ENCODE peak calls at places on chromosomes 16 and 17, in six cellular contexts. M, U, K, X, P and C are unnamed samples.

GRCh38 chr17:64496348-64496785 is 487 bp downstream of the POLG2 start:
- DNase-seq in P (no peak), K (no peak), M (no peak), U (no peak), X (no peak), C (no peak)

GRCh38 chr16:77063617-77064016 is 127.4 kb upstream of the MON1B start:
- DNase-seq in U (no peak), M (no peak), X (no peak), P (no peak), K (no peak), C (no peak)

GRCh38 chr17:77331161-77331864 is 190.5 kb downstream of the SEC14L1 start:
- DNase-seq in U (peak; percentile 98), K (peak; percentile 84), X (peak; percentile 97), M (peak; percentile 91), P (peak; percentile 61), C (peak; percentile 88)

GRCh38 chr17:47131761-47132160 is 57.3 kb downstream of the CDC27 start:
- DNase-seq in X (no peak), U (no peak), M (no peak), P (no peak), K (peak; percentile 41), C (no peak)

GRCh38 chr16:56354746-56355145 is 70.6 kb downstream of the AMFR start:
- DNase-seq in K (no peak), X (no peak), P (no peak), U (peak; percentile 54), M (no peak), C (no peak)

GRCh38 chr16:87615621-87616041 is 13.3 kb downstream of the JPH3 start:
- DNase-seq in X (no peak), K (no peak), P (no peak), M (no peak), U (no peak), C (no peak)

GRCh38 chr17:7351665-7352558 is at the start of gene KCTD11:
- DNase-seq in M (peak; percentile 95), K (peak; percentile 91), U (peak; percentile 96), X (peak; percentile 68), P (peak; percentile 91), C (peak; percentile 89)

GRCh38 chr16:72536673-72537435 is 364.9 kb upstream of the PMFBP1 start:
- DNase-seq in K (peak; percentile 85), U (no peak), P (no peak), X (no peak), M (peak; percentile 17), C (peak; percentile 64)

GRCh38 chr17:21390294-21390693 is 14.1 kb downstream of the KCNJ12 start:
- DNase-seq in M (no peak), X (no peak), U (no peak), P (no peak), K (no peak), C (no peak)

GRCh38 chr16:58462997-58463891 is 36.7 kb upstream of the NDRG4 start:
- DNase-seq in K (no peak), P (no peak), M (no peak), U (peak; percentile 79), X (no peak), C (no peak)

GRCh38 chr17:81393684-81394376 is 1.4 kb upstream of the BAHCC1 start:
- DNase-seq in X (peak; percentile 25), K (peak; percentile 99), M (peak; percentile 100), U (peak; percentile 96), P (peak; percentile 98), C (peak; percentile 100)

GRCh38 chr16:27238016-27238587 is 30.5 kb downstream of the NSMCE1 start:
- DNase-seq in X (no peak), U (no peak), P (no peak), K (no peak), M (no peak), C (no peak)

GRCh38 chr17:71870546-71870862 is 250.3 kb upstream of the SOX9 start:
- DNase-seq in U (no peak), P (no peak), K (no peak), M (no peak), X (no peak), C (no peak)

GRCh38 chr17:80107231-80108021 is 6.0 kb downstream of the GAA start:
- DNase-seq in M (no peak), U (peak; percentile 53), X (no peak), K (no peak), P (no peak), C (no peak)

GRCh38 chr16:5722220-5722619 is 624.6 kb upstream of the EEF2KMT start:
- DNase-seq in K (no peak), X (no peak), U (no peak), P (no peak), M (no peak), C (no peak)

GRCh38 chr17:5354886-5355415 is 64.5 kb downstream of the NUP88 start:
- DNase-seq in M (no peak), X (no peak), P (peak; percentile 68), K (no peak), U (no peak), C (no peak)

GRCh38 chr17:77498056-77498785 is 357.5 kb downstream of the SEC14L1 start:
- DNase-seq in M (no peak), P (no peak), X (no peak), K (no peak), U (peak; percentile 21), C (no peak)

GRCh38 chr17:2401426-2402221 is 764 bp upstream of the MNT start:
- DNase-seq in U (peak; percentile 100), P (peak; percentile 96), X (peak; percentile 99), K (peak; percentile 100), M (peak; percentile 100), C (peak; percentile 100)

GRCh38 chr17:55325405-55325804 is 60.6 kb downstream of the HLF start:
- DNase-seq in M (no peak), P (no peak), X (no peak), K (no peak), U (no peak), C (no peak)

GRCh38 chr16:66728117-66728787 is 23.2 kb downstream of the DYNC1LI2 start:
- DNase-seq in M (peak; percentile 86), U (no peak), P (peak; percentile 66), X (no peak), K (peak; percentile 62), C (peak; percentile 73)

GRCh38 chr16:79658301-79659001 is 57.9 kb upstream of the MAF start:
- DNase-seq in K (peak; percentile 94), M (peak; percentile 68), U (no peak), P (peak; percentile 94), X (no peak), C (peak; percentile 93)

GRCh38 chr17:63529711-63530556 is 6.8 kb downstream of the KCNH6 start:
- DNase-seq in X (no peak), P (no peak), U (peak; percentile 41), M (no peak), K (no peak), C (no peak)

GRCh38 chr17:81967244-81967532 is 6.2 kb upstream of the NOTUM start:
- DNase-seq in K (no peak), P (no peak), M (no peak), U (no peak), X (no peak), C (no peak)

GRCh38 chr17:48908047-48908843 is at the start of gene UBE2Z:
- DNase-seq in K (peak; percentile 93), M (peak; percentile 98), U (peak; percentile 97), X (peak; percentile 85), P (peak; percentile 81), C (peak; percentile 97)

GRCh38 chr17:48545022-48545376 is at the start of gene HOXB2:
- DNase-seq in X (no peak), P (no peak), M (peak; percentile 68), K (no peak), U (no peak), C (peak; percentile 81)

GRCh38 chr17:1509255-1509943 is 7.0 kb downstream of the INPP5K start:
- DNase-seq in P (peak; percentile 19), U (no peak), X (no peak), K (no peak), M (no peak), C (no peak)

GRCh38 chr16:29962344-29962994 is 590 bp downstream of the TMEM219 start:
- DNase-seq in X (no peak), M (peak; percentile 64), K (no peak), P (peak; percentile 21), U (no peak), C (peak; percentile 36)

GRCh38 chr16:2963611-2964415 is at the start of gene KREMEN2:
- DNase-seq in M (no peak), P (peak; percentile 34), X (no peak), U (peak; percentile 80), K (no peak), C (no peak)
- TF ChIP-seq CTCF in M (no peak), P (no peak), X (no peak), U (no peak), K (no peak), C (no peak)

DNA sequence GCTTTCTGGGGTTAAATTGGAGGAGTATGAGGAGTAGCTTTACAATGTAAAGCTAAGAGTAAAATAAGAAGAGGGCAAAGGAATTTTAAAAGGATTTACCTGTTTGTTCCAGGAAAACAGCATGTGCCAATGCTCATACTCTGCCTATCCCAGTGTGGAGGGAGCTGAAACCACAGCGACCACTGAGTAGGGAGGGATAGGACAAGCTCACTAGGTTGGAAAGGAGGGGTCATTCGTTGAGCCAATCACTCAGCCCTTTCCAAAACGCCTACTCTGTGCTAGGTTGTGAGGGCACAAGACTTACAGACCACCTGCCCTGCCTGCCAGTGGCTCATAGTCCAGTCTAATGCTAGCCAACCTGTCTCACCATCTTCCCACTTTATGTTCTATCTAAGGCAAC is 1.1 kb upstream of the DNAJC7 start:
- DNase-seq in M (no peak), X (no peak), P (no peak), U (no peak), K (no peak), C (no peak)
- H3K4me3 ChIP-seq in M (no peak overlapping the region), X (peak overlapping the region; percentile 96), P (peak overlapping the region; percentile 85), U (peak overlapping the region; percentile 90), K (peak overlapping the region; percentile 99), C (peak overlapping the region; percentile 98)

GRCh38 chr16:89344846-89345577 is 127.5 kb downstream of the ZNF778 start:
- DNase-seq in K (no peak), P (no peak), X (no peak), M (no peak), U (no peak), C (no peak)
- TF ChIP-seq CTCF in K (no peak), P (no peak), X (no peak), M (no peak), U (no peak), C (no peak)

GRCh38 chr17:19979917-19980770 is 2.5 kb upstream of the AKAP10 start:
- DNase-seq in U (peak; percentile 86), P (no peak), X (no peak), M (no peak), K (no peak), C (no peak)
- H3K4me3 ChIP-seq in U (no peak overlapping the region), P (no peak overlapping the region), X (no peak overlapping the region), M (no peak overlapping the region), K (no peak overlapping the region), C (no peak overlapping the region)

GRCh38 chr17:75592364-75593020 is 4.9 kb downstream of the MYO15B start:
- DNase-seq in K (no peak), M (no peak), U (peak; percentile 77), X (no peak), P (no peak), C (no peak)

GRCh38 chr17:75596320-75597087 is 8.9 kb downstream of the MYO15B start:
- DNase-seq in P (no peak), M (no peak), U (no peak), K (no peak), X (no peak), C (no peak)

GRCh38 chr17:75595919-75596310 is 8.3 kb downstream of the MYO15B start:
- DNase-seq in M (no peak), K (no peak), P (no peak), X (no peak), U (no peak), C (no peak)

GRCh38 chr17:75595284-75595918 is 7.8 kb downstream of the MYO15B start:
- DNase-seq in P (no peak), U (no peak), M (no peak), X (no peak), K (no peak), C (no peak)

GRCh38 chr17:75594499-75595283 is 7.1 kb downstream of the MYO15B start:
- DNase-seq in X (no peak), M (no peak), P (no peak), U (peak; percentile 65), K (no peak), C (no peak)
- TF ChIP-seq CTCF in X (no peak), M (no peak), P (no peak), U (no peak), K (no peak), C (no peak)